ENCODE peak calls at places on chromosomes 5 and 9, in six cellular contexts. One of them, this sample, is unnamed.

GRCh38 chr9:116264361-116264760 is 110.8 kb downstream of the PAPPA start:
- DNase-seq in adrenal gland: no peak
- DNase-seq in fibroblast of pulmonary artery: no peak
- DNase-seq in upper lobe of right lung: no peak
- DNase-seq in GM12878: no peak
- DNase-seq in Panc1: no peak
- DNase-seq in this sample: no peak

GRCh38 chr5:177496111-177497010 is 1.0 kb downstream of the PDLIM7 start:
- DNase-seq in Panc1: no peak
- DNase-seq in adrenal gland: peak
- DNase-seq in upper lobe of right lung: peak
- DNase-seq in fibroblast of pulmonary artery: peak
- DNase-seq in GM12878: no peak
- DNase-seq in this sample: peak

GRCh38 chr5:110105692-110106091 is 416.0 kb downstream of the MAN2A1 start:
- DNase-seq in adrenal gland: peak
- DNase-seq in fibroblast of pulmonary artery: peak
- DNase-seq in Panc1: no peak
- DNase-seq in upper lobe of right lung: no peak
- DNase-seq in GM12878: no peak
- DNase-seq in this sample: no peak

GRCh38 chr5:72234265-72234700 is 85.8 kb downstream of the MRPS27 start:
- DNase-seq in GM12878: peak
- DNase-seq in adrenal gland: no peak
- DNase-seq in Panc1: no peak
- DNase-seq in fibroblast of pulmonary artery: peak
- DNase-seq in upper lobe of right lung: no peak
- DNase-seq in this sample: no peak

GRCh38 chr5:40046792-40047191 is 622.0 kb upstream of the DAB2 start:
- DNase-seq in GM12878: no peak
- DNase-seq in fibroblast of pulmonary artery: peak
- DNase-seq in adrenal gland: no peak
- DNase-seq in upper lobe of right lung: no peak
- DNase-seq in Panc1: no peak
- DNase-seq in this sample: no peak

GRCh38 chr5:149719666-149720065 is 10.4 kb upstream of the PPARGC1B start:
- DNase-seq in upper lobe of right lung: no peak
- DNase-seq in adrenal gland: no peak
- DNase-seq in fibroblast of pulmonary artery: peak
- DNase-seq in Panc1: no peak
- DNase-seq in GM12878: no peak
- DNase-seq in this sample: no peak

GRCh38 chr9:127219533-127219932 is 45.0 kb upstream of the GARNL3 start:
- DNase-seq in GM12878: no peak
- DNase-seq in fibroblast of pulmonary artery: no peak
- DNase-seq in Panc1: no peak
- DNase-seq in adrenal gland: peak
- DNase-seq in upper lobe of right lung: no peak
- DNase-seq in this sample: no peak

GRCh38 chr5:178476531-178476930 is 113.7 kb downstream of the COL23A1 start:
- DNase-seq in fibroblast of pulmonary artery: no peak
- DNase-seq in adrenal gland: no peak
- DNase-seq in upper lobe of right lung: no peak
- DNase-seq in GM12878: no peak
- DNase-seq in Panc1: no peak
- DNase-seq in this sample: no peak

GRCh38 chr5:139272471-139273321 is 20.8 kb upstream of the MATR3 start:
- DNase-seq in GM12878: no peak
- DNase-seq in adrenal gland: no peak
- DNase-seq in fibroblast of pulmonary artery: peak
- DNase-seq in upper lobe of right lung: no peak
- DNase-seq in Panc1: no peak
- DNase-seq in this sample: no peak

GRCh38 chr9:131554088-131554864 is 9.0 kb downstream of the PRRT1B start:
- DNase-seq in fibroblast of pulmonary artery: no peak
- DNase-seq in adrenal gland: no peak
- DNase-seq in upper lobe of right lung: no peak
- DNase-seq in Panc1: no peak
- DNase-seq in GM12878: no peak
- DNase-seq in this sample: no peak

GRCh38 chr9:15444141-15444540 is 21.5 kb downstream of the SNAPC3 start:
- DNase-seq in Panc1: no peak
- DNase-seq in upper lobe of right lung: no peak
- DNase-seq in fibroblast of pulmonary artery: no peak
- DNase-seq in GM12878: no peak
- DNase-seq in adrenal gland: no peak
- DNase-seq in this sample: no peak

GRCh38 chr9:20319641-20320337 is 302.5 kb downstream of the MLLT3 start:
- DNase-seq in upper lobe of right lung: no peak
- DNase-seq in Panc1: no peak
- DNase-seq in adrenal gland: peak
- DNase-seq in GM12878: no peak
- DNase-seq in fibroblast of pulmonary artery: peak
- DNase-seq in this sample: no peak

GRCh38 chr5:35363387-35363965 is 133.2 kb upstream of the PRLR start:
- DNase-seq in GM12878: no peak
- DNase-seq in adrenal gland: no peak
- DNase-seq in fibroblast of pulmonary artery: no peak
- DNase-seq in Panc1: no peak
- DNase-seq in upper lobe of right lung: no peak
- DNase-seq in this sample: no peak

GRCh38 chr9:130240410-130241197 is 25.0 kb upstream of the HMCN2 start:
- DNase-seq in GM12878: peak
- DNase-seq in Panc1: no peak
- DNase-seq in fibroblast of pulmonary artery: peak
- DNase-seq in adrenal gland: peak
- DNase-seq in upper lobe of right lung: no peak
- DNase-seq in this sample: peak

GRCh38 chr5:135458921-135459331 is 6.8 kb upstream of the TIFAB start:
- DNase-seq in upper lobe of right lung: peak
- DNase-seq in GM12878: no peak
- DNase-seq in adrenal gland: peak
- DNase-seq in fibroblast of pulmonary artery: peak
- DNase-seq in Panc1: no peak
- DNase-seq in this sample: no peak

GRCh38 chr9:130328349-130328801 is 62.8 kb downstream of the HMCN2 start:
- DNase-seq in GM12878: no peak
- DNase-seq in upper lobe of right lung: peak
- DNase-seq in Panc1: no peak
- DNase-seq in adrenal gland: no peak
- DNase-seq in fibroblast of pulmonary artery: peak
- DNase-seq in this sample: peak

GRCh38 chr9:130805510-130806387 is 29.3 kb upstream of the ABL1 start:
- DNase-seq in GM12878: peak
- DNase-seq in Panc1: no peak
- DNase-seq in adrenal gland: no peak
- DNase-seq in upper lobe of right lung: no peak
- DNase-seq in fibroblast of pulmonary artery: no peak
- DNase-seq in this sample: no peak

GRCh38 chr9:121992571-121993212 is 100.4 kb downstream of the TTLL11 start:
- DNase-seq in fibroblast of pulmonary artery: peak
- DNase-seq in Panc1: peak
- DNase-seq in GM12878: no peak
- DNase-seq in adrenal gland: peak
- DNase-seq in upper lobe of right lung: no peak
- DNase-seq in this sample: peak

GRCh38 chr5:122130152-122130551 is 806 bp downstream of the ZNF474 start:
- DNase-seq in upper lobe of right lung: no peak
- DNase-seq in Panc1: no peak
- DNase-seq in adrenal gland: no peak
- DNase-seq in GM12878: no peak
- DNase-seq in fibroblast of pulmonary artery: no peak
- DNase-seq in this sample: no peak
- TF ChIP-seq CTCF in upper lobe of right lung: no peak
- TF ChIP-seq CTCF in Panc1: no peak
- TF ChIP-seq CTCF in adrenal gland: no peak
- TF ChIP-seq CTCF in GM12878: no peak
- TF ChIP-seq CTCF in fibroblast of pulmonary artery: no peak
- TF ChIP-seq CTCF in this sample: no peak

DNA sequence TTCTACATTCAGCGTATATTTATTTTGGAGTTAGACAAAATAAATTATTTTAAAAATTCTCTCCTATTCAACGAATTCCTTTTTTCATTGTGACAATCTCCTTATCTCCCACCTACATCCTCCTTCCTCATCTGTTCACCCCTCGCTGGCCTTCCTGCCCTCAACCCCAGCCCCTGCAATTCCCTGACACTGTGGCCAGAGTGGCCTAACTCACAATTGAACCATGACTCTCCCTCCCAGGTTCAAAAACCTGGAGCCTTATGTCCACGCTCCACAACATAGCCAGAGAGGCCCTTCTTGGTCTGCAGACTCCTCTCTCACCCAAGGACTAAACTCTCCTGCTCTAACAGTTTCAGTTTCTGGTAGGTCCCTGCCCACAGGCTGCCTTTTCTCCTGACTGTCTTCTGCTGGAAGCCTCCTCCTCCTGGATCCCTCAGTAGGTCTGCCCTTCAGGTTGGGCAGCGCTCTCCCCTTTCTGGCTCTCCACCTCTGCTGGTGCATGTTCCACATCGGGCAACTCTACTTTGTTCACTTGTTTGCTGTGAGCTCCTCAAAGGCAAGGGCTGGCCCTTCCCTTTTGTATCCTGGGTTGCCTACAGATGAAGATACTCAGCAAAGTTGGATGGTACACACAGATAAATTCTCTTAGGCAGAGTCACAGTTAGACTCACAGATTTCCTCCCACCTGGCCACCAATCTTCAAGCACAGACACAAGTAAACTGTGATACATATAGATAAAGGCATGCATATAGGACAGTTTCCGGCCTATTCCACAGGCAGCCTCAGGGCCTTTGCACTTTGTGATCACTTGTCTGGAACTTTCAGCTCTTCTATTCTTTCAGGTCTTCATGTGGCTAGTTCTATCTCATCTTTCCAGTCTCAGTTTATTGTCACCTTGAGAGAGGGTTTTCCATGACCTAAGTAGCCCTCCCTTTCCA is 19.8 kb upstream of the MYORG start:
- DNase-seq in Panc1: no peak
- DNase-seq in adrenal gland: no peak
- DNase-seq in fibroblast of pulmonary artery: no peak
- DNase-seq in upper lobe of right lung: no peak
- DNase-seq in GM12878: no peak
- DNase-seq in this sample: no peak
- TF ChIP-seq CTCF in Panc1: no peak
- TF ChIP-seq CTCF in adrenal gland: no peak
- TF ChIP-seq CTCF in fibroblast of pulmonary artery: no peak
- TF ChIP-seq CTCF in upper lobe of right lung: no peak
- TF ChIP-seq CTCF in GM12878: no peak
- TF ChIP-seq CTCF in this sample: no peak

GRCh38 chr5:95921501-95921900 is 40.1 kb downstream of the ELL2 start:
- DNase-seq in fibroblast of pulmonary artery: no peak
- DNase-seq in adrenal gland: no peak
- DNase-seq in GM12878: no peak
- DNase-seq in Panc1: no peak
- DNase-seq in upper lobe of right lung: no peak
- DNase-seq in this sample: no peak
- TF ChIP-seq CTCF in fibroblast of pulmonary artery: no peak
- TF ChIP-seq CTCF in adrenal gland: no peak
- TF ChIP-seq CTCF in GM12878: no peak
- TF ChIP-seq CTCF in Panc1: no peak
- TF ChIP-seq CTCF in upper lobe of right lung: no peak
- TF ChIP-seq CTCF in this sample: no peak

GRCh38 chr5:150738862-150739261 is 20.0 kb downstream of the DCTN4 start:
- DNase-seq in adrenal gland: no peak
- DNase-seq in Panc1: no peak
- DNase-seq in GM12878: no peak
- DNase-seq in upper lobe of right lung: no peak
- DNase-seq in fibroblast of pulmonary artery: no peak
- DNase-seq in this sample: no peak

GRCh38 chr5:150729859-150730258 is 29.0 kb downstream of the DCTN4 start:
- DNase-seq in Panc1: no peak
- DNase-seq in upper lobe of right lung: no peak
- DNase-seq in GM12878: no peak
- DNase-seq in fibroblast of pulmonary artery: no peak
- DNase-seq in adrenal gland: no peak
- DNase-seq in this sample: no peak

GRCh38 chr5:150731669-150732068 is 27.1 kb downstream of the DCTN4 start:
- DNase-seq in adrenal gland: no peak
- DNase-seq in Panc1: no peak
- DNase-seq in fibroblast of pulmonary artery: no peak
- DNase-seq in GM12878: no peak
- DNase-seq in upper lobe of right lung: no peak
- DNase-seq in this sample: no peak

GRCh38 chr5:150734579-150735384 is 24.0 kb downstream of the DCTN4 start:
- DNase-seq in Panc1: no peak
- DNase-seq in GM12878: peak
- DNase-seq in upper lobe of right lung: peak
- DNase-seq in fibroblast of pulmonary artery: no peak
- DNase-seq in adrenal gland: peak
- DNase-seq in this sample: no peak
- TF ChIP-seq CTCF in Panc1: no peak
- TF ChIP-seq CTCF in GM12878: peak
- TF ChIP-seq CTCF in upper lobe of right lung: no peak
- TF ChIP-seq CTCF in fibroblast of pulmonary artery: no peak
- TF ChIP-seq CTCF in adrenal gland: no peak
- TF ChIP-seq CTCF in this sample: no peak

DNA sequence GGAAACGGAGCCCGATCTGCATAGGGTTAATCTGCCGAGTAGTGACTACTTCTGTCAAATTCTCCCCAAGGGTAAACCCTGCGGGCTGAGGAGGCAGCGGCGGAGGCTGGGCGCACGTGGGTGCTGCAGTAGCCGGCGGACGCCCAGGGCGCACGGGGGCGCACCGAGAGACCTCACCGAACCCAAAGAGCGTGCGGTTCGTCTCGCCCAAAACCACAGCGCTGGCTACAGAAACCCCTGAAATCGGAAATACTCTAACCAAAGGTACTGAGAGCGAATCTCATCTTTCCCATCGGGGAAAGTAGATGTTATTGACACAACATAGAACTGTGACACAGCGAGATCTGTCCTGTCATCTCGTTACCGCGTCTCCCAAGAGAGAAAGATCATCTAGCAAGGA is 56.0 kb upstream of the SHC3 start:
- DNase-seq in fibroblast of pulmonary artery: peak
- DNase-seq in upper lobe of right lung: peak
- DNase-seq in adrenal gland: peak
- DNase-seq in Panc1: no peak
- DNase-seq in GM12878: peak
- DNase-seq in this sample: peak
- TF ChIP-seq CTCF in fibroblast of pulmonary artery: no peak
- TF ChIP-seq CTCF in upper lobe of right lung: no peak
- TF ChIP-seq CTCF in adrenal gland: no peak
- TF ChIP-seq CTCF in Panc1: no peak
- TF ChIP-seq CTCF in GM12878: no peak
- TF ChIP-seq CTCF in this sample: no peak

GRCh38 chr5:157301066-157301465 is 35.1 kb downstream of the CYFIP2 start:
- DNase-seq in Panc1: no peak
- DNase-seq in GM12878: no peak
- DNase-seq in upper lobe of right lung: no peak
- DNase-seq in adrenal gland: no peak
- DNase-seq in fibroblast of pulmonary artery: no peak
- DNase-seq in this sample: no peak

GRCh38 chr5:157306690-157307089 is 40.8 kb downstream of the CYFIP2 start:
- DNase-seq in fibroblast of pulmonary artery: no peak
- DNase-seq in GM12878: no peak
- DNase-seq in upper lobe of right lung: no peak
- DNase-seq in adrenal gland: no peak
- DNase-seq in Panc1: no peak
- DNase-seq in this sample: no peak

GRCh38 chr5:157303023-157303422 is 37.1 kb downstream of the CYFIP2 start:
- DNase-seq in Panc1: no peak
- DNase-seq in fibroblast of pulmonary artery: no peak
- DNase-seq in GM12878: no peak
- DNase-seq in adrenal gland: no peak
- DNase-seq in upper lobe of right lung: no peak
- DNase-seq in this sample: no peak

GRCh38 chr5:157306092-157306491 is 40.2 kb downstream of the CYFIP2 start:
- DNase-seq in Panc1: no peak
- DNase-seq in upper lobe of right lung: no peak
- DNase-seq in adrenal gland: no peak
- DNase-seq in GM12878: no peak
- DNase-seq in fibroblast of pulmonary artery: no peak
- DNase-seq in this sample: no peak

GRCh38 chr5:157303667-157304327 is 37.9 kb downstream of the CYFIP2 start:
- DNase-seq in upper lobe of right lung: no peak
- DNase-seq in Panc1: no peak
- DNase-seq in adrenal gland: no peak
- DNase-seq in GM12878: no peak
- DNase-seq in fibroblast of pulmonary artery: no peak
- DNase-seq in this sample: peak
- TF ChIP-seq CTCF in upper lobe of right lung: no peak
- TF ChIP-seq CTCF in Panc1: peak
- TF ChIP-seq CTCF in adrenal gland: no peak
- TF ChIP-seq CTCF in GM12878: no peak
- TF ChIP-seq CTCF in fibroblast of pulmonary artery: no peak
- TF ChIP-seq CTCF in this sample: peak